ENCODE peak calls at places on chromosomes 12 and 14, in nine cellular contexts. One of them, this sample, is unnamed.

GRCh38 chr14:99038401-99038800 is 233.6 kb downstream of the BCL11B start:
- DNase-seq in astrocyte of the cerebellum: no peak
- DNase-seq in CD8-positive, alpha-beta memory T cell: no peak
- DNase-seq in mucosa of gallbladder: no peak
- DNase-seq in naive thymus-derived CD8-positive, alpha-beta T cell: no peak
- DNase-seq in activated T-cell treated with anti-CD3 and anti-CD28 coated beads for 1 hour: no peak
- DNase-seq in memory B cell: no peak
- DNase-seq in AG20443: no peak
- DNase-seq in pancreas: no peak
- DNase-seq in this sample: no peak

GRCh38 chr12:87812030-87812429 is 217.2 kb downstream of the C12orf50 start:
- DNase-seq in astrocyte of the cerebellum: no peak
- DNase-seq in CD8-positive, alpha-beta memory T cell: no peak
- DNase-seq in mucosa of gallbladder: no peak
- DNase-seq in naive thymus-derived CD8-positive, alpha-beta T cell: no peak
- DNase-seq in activated T-cell treated with anti-CD3 and anti-CD28 coated beads for 1 hour: no peak
- DNase-seq in memory B cell: no peak
- DNase-seq in AG20443: no peak
- DNase-seq in pancreas: no peak
- DNase-seq in this sample: no peak

GRCh38 chr12:94622475-94622874 is 27.9 kb downstream of the TMCC3 start:
- DNase-seq in astrocyte of the cerebellum: no peak
- DNase-seq in CD8-positive, alpha-beta memory T cell: no peak
- DNase-seq in mucosa of gallbladder: no peak
- DNase-seq in naive thymus-derived CD8-positive, alpha-beta T cell: no peak
- DNase-seq in activated T-cell treated with anti-CD3 and anti-CD28 coated beads for 1 hour: no peak
- DNase-seq in memory B cell: no peak
- DNase-seq in AG20443: no peak
- DNase-seq in pancreas: no peak
- DNase-seq in this sample: no peak

GRCh38 chr12:102480401-102480800 is at the start of gene IGF1:
- DNase-seq in astrocyte of the cerebellum: peak; percentile 6
- DNase-seq in CD8-positive, alpha-beta memory T cell: no peak
- DNase-seq in mucosa of gallbladder: no peak
- DNase-seq in naive thymus-derived CD8-positive, alpha-beta T cell: no peak
- DNase-seq in activated T-cell treated with anti-CD3 and anti-CD28 coated beads for 1 hour: no peak
- DNase-seq in memory B cell: no peak
- DNase-seq in AG20443: peak; percentile 40
- DNase-seq in pancreas: no peak
- DNase-seq in this sample: peak; percentile 23

GRCh38 chr12:124359671-124360581 is 65.0 kb downstream of the RFLNA start:
- DNase-seq in astrocyte of the cerebellum: peak; percentile 13
- DNase-seq in CD8-positive, alpha-beta memory T cell: no peak
- DNase-seq in mucosa of gallbladder: peak; percentile 79
- DNase-seq in naive thymus-derived CD8-positive, alpha-beta T cell: no peak
- DNase-seq in activated T-cell treated with anti-CD3 and anti-CD28 coated beads for 1 hour: no peak
- DNase-seq in memory B cell: no peak
- DNase-seq in AG20443: no peak
- DNase-seq in pancreas: peak; percentile 98
- DNase-seq in this sample: peak; percentile 90

GRCh38 chr12:81759215-81759991 is at the start of gene PPFIA2:
- DNase-seq in astrocyte of the cerebellum: peak; percentile 34
- DNase-seq in CD8-positive, alpha-beta memory T cell: no peak
- DNase-seq in mucosa of gallbladder: peak; percentile 13
- DNase-seq in naive thymus-derived CD8-positive, alpha-beta T cell: peak; percentile 63
- DNase-seq in activated T-cell treated with anti-CD3 and anti-CD28 coated beads for 1 hour: no peak
- DNase-seq in memory B cell: no peak
- DNase-seq in AG20443: peak; percentile 27
- DNase-seq in pancreas: peak; percentile 14
- DNase-seq in this sample: peak; percentile 49

GRCh38 chr14:92563359-92563758 is 49.8 kb downstream of the RIN3 start:
- DNase-seq in astrocyte of the cerebellum: no peak
- DNase-seq in CD8-positive, alpha-beta memory T cell: no peak
- DNase-seq in mucosa of gallbladder: no peak
- DNase-seq in naive thymus-derived CD8-positive, alpha-beta T cell: peak; percentile 15
- DNase-seq in activated T-cell treated with anti-CD3 and anti-CD28 coated beads for 1 hour: no peak
- DNase-seq in memory B cell: no peak
- DNase-seq in AG20443: peak; percentile 39
- DNase-seq in pancreas: no peak
- DNase-seq in this sample: no peak

GRCh38 chr14:68790656-68791077 is 2.2 kb downstream of the ZFP36L1 start:
- DNase-seq in astrocyte of the cerebellum: no peak
- DNase-seq in CD8-positive, alpha-beta memory T cell: no peak
- DNase-seq in mucosa of gallbladder: no peak
- DNase-seq in naive thymus-derived CD8-positive, alpha-beta T cell: peak; percentile 84
- DNase-seq in activated T-cell treated with anti-CD3 and anti-CD28 coated beads for 1 hour: peak; percentile 50
- DNase-seq in memory B cell: no peak
- DNase-seq in AG20443: no peak
- DNase-seq in pancreas: no peak
- DNase-seq in this sample: no peak

GRCh38 chr12:109615556-109616229 is 42.1 kb downstream of the MVK start:
- DNase-seq in astrocyte of the cerebellum: no peak
- DNase-seq in CD8-positive, alpha-beta memory T cell: no peak
- DNase-seq in mucosa of gallbladder: no peak
- DNase-seq in naive thymus-derived CD8-positive, alpha-beta T cell: peak; percentile 52
- DNase-seq in activated T-cell treated with anti-CD3 and anti-CD28 coated beads for 1 hour: no peak
- DNase-seq in memory B cell: no peak
- DNase-seq in AG20443: no peak
- DNase-seq in pancreas: peak; percentile 65
- DNase-seq in this sample: no peak

This sample was measured in testis.